ENCODE peak calls at places on chromosomes 11 and 22, in eight cellular contexts. D, L, Y, F, A, Z, X and V are unnamed samples.
A peak's percentile ranks its signal among the peaks of the same experiment; 100 is the strongest.

GRCh38 chr11:61041755-61042518 is 60.4 kb upstream of the CD5 start:
- DNase-seq in D (peak; percentile 73), L (peak; percentile 56), Y (peak; percentile 3), F (no peak), A (no peak), Z (no peak), X (no peak), V (peak; percentile 21)

GRCh38 chr11:12864316-12865156 is 144.6 kb upstream of the RASSF10 start:
- DNase-seq in D (no peak), L (peak; percentile 59), Y (peak; percentile 88), F (no peak), A (no peak), Z (peak; percentile 91), X (peak; percentile 85), V (peak; percentile 30)

GRCh38 chr11:134469627-134470026 is 57.6 kb upstream of the B3GAT1 start:
- DNase-seq in D (no peak), L (peak; percentile 6), Y (no peak), F (no peak), A (no peak), Z (peak; percentile 8), X (no peak), V (peak; percentile 25)

GRCh38 chr11:26134481-26135355 is 197.2 kb upstream of the ANO3 start:
- DNase-seq in D (no peak), L (peak; percentile 3), Y (peak; percentile 54), F (no peak), A (no peak), Z (peak; percentile 25), X (no peak), V (peak; percentile 5)

GRCh38 chr11:69422645-69423044 is 58.8 kb upstream of the LINC01488 start:
- DNase-seq in D (no peak), L (no peak), Y (no peak), F (no peak), A (no peak), Z (no peak), X (no peak), V (no peak)

GRCh38 chr22:19929586-19930302 is 11.8 kb upstream of the COMT start:
- DNase-seq in D (no peak), L (no peak), Y (no peak), F (no peak), A (no peak), Z (no peak), X (no peak), V (no peak)

GRCh38 chr11:30749268-30749667 is 163.1 kb upstream of the MPPED2 start:
- DNase-seq in D (no peak), L (no peak), Y (no peak), F (no peak), A (no peak), Z (no peak), X (no peak), V (no peak)

GRCh38 chr11:66247295-66247694 is 21.1 kb upstream of the RAB1B start:
- DNase-seq in D (no peak), L (no peak), Y (no peak), F (no peak), A (no peak), Z (no peak), X (no peak), V (no peak)

GRCh38 chr11:78664606-78665005 is 89.9 kb upstream of the NARS2 start:
- DNase-seq in D (no peak), L (no peak), Y (no peak), F (no peak), A (no peak), Z (no peak), X (no peak), V (no peak)

GRCh38 chr22:25051983-25052710 is 99.6 kb downstream of the KIAA1671 start:
- DNase-seq in D (no peak), L (no peak), Y (no peak), F (no peak), A (no peak), Z (no peak), X (no peak), V (no peak)

GRCh38 chr22:49825944-49826602 is 1.6 kb downstream of the BRD1 start:
- DNase-seq in D (no peak), L (no peak), Y (peak; percentile 47), F (no peak), A (no peak), Z (peak; percentile 40), X (no peak), V (no peak)

GRCh38 chr11:93654266-93654665 is 7.2 kb upstream of the CEP295 start:
- DNase-seq in D (no peak), L (no peak), Y (no peak), F (no peak), A (no peak), Z (no peak), X (no peak), V (no peak)

GRCh38 chr22:37775785-37776638 is 31.7 kb upstream of the GCAT start:
- DNase-seq in D (no peak), L (no peak), Y (peak; percentile 84), F (no peak), A (no peak), Z (peak; percentile 69), X (peak; percentile 90), V (peak; percentile 60)

GRCh38 chr11:76662656-76663460 is 7.7 kb downstream of the LRRC32 start:
- DNase-seq in D (no peak), L (no peak), Y (no peak), F (no peak), A (peak; percentile 45), Z (no peak), X (no peak), V (no peak)

GRCh38 chr22:28801845-28802594 is 1.7 kb upstream of the XBP1 start:
- DNase-seq in D (no peak), L (no peak), Y (no peak), F (no peak), A (no peak), Z (no peak), X (no peak), V (no peak)

GRCh38 chr22:47929646-47930185 is 1167.3 kb downstream of the TBC1D22A start:
- DNase-seq in D (no peak), L (no peak), Y (no peak), F (no peak), A (no peak), Z (no peak), X (no peak), V (no peak)

GRCh38 chr22:47396515-47396914 is 634.1 kb downstream of the TBC1D22A start:
- DNase-seq in D (no peak), L (no peak), Y (no peak), F (no peak), A (no peak), Z (no peak), X (no peak), V (no peak)

GRCh38 chr11:11841121-11841604 is 609 bp upstream of the USP47 start:
- DNase-seq in D (no peak), L (no peak), Y (peak; percentile 50), F (no peak), A (peak; percentile 70), Z (peak; percentile 34), X (no peak), V (no peak)

GRCh38 chr11:35373284-35373933 is 45.9 kb downstream of the SLC1A2 start:
- DNase-seq in D (no peak), L (no peak), Y (no peak), F (no peak), A (no peak), Z (no peak), X (no peak), V (no peak)

GRCh38 chr22:38085501-38085900 is 1.5 kb upstream of the SLC16A8 start:
- DNase-seq in D (no peak), L (no peak), Y (no peak), F (no peak), A (no peak), Z (no peak), X (no peak), V (no peak)

GRCh38 chr22:29369460-29369859 is 18.9 kb downstream of the AP1B1 start:
- DNase-seq in D (no peak), L (peak; percentile 60), Y (peak; percentile 66), F (no peak), A (peak; percentile 80), Z (peak; percentile 84), X (no peak), V (no peak)

GRCh38 chr22:32850591-32851517 is 49.3 kb downstream of the TIMP3 start:
- DNase-seq in D (no peak), L (no peak), Y (peak; percentile 63), F (no peak), A (peak; percentile 90), Z (peak; percentile 5), X (no peak), V (no peak)

GRCh38 chr22:39364646-39365405 is 15.0 kb downstream of the SYNGR1 start:
- DNase-seq in D (no peak), L (peak; percentile 39), Y (peak; percentile 20), F (no peak), A (no peak), Z (no peak), X (no peak), V (no peak)

GRCh38 chr22:49294656-49295464 is 532.8 kb downstream of the BRD1 start:
- DNase-seq in D (no peak), L (no peak), Y (no peak), F (no peak), A (peak; percentile 39), Z (no peak), X (no peak), V (no peak)

GRCh38 chr11:71080239-71081097 is 171.9 kb downstream of the SHANK2 start:
- DNase-seq in D (peak; percentile 52), L (peak; percentile 66), Y (peak; percentile 69), F (no peak), A (peak; percentile 80), Z (peak; percentile 52), X (peak; percentile 2), V (peak; percentile 57)

GRCh38 chr22:34105461-34106062 is 185.3 kb upstream of the LARGE1 start:
- DNase-seq in D (no peak), L (peak; percentile 6), Y (no peak), F (no peak), A (peak; percentile 73), Z (peak; percentile 3), X (no peak), V (no peak)

GRCh38 chr11:119745112-119745511 is 16.1 kb upstream of the NECTIN1 start:
- DNase-seq in D (no peak), L (no peak), Y (no peak), F (no peak), A (no peak), Z (no peak), X (no peak), V (no peak)

GRCh38 chr11:65606876-65607613 is 7.0 kb downstream of the MAP3K11 start:
- DNase-seq in D (peak; percentile 65), L (no peak), Y (peak; percentile 93), F (no peak), A (peak; percentile 95), Z (peak; percentile 97), X (peak; percentile 82), V (peak; percentile 90)

GRCh38 chr11:73652856-73653559 is 6.6 kb downstream of the PLEKHB1 start:
- DNase-seq in D (no peak), L (no peak), Y (no peak), F (no peak), A (no peak), Z (no peak), X (no peak), V (no peak)

GRCh38 chr11:36389006-36389405 is 92.9 kb downstream of the PRR5L start:
- DNase-seq in D (no peak), L (no peak), Y (no peak), F (no peak), A (no peak), Z (no peak), X (no peak), V (no peak)

GRCh38 chr11:57260937-57261783 is 24.1 kb upstream of the APLNR start:
- DNase-seq in D (no peak), L (no peak), Y (no peak), F (no peak), A (no peak), Z (no peak), X (no peak), V (no peak)

GRCh38 chr11:57792870-57793269 is 31.3 kb downstream of the CTNND1 start:
- DNase-seq in D (no peak), L (peak; percentile 68), Y (no peak), F (no peak), A (no peak), Z (no peak), X (no peak), V (peak; percentile 26)